ENCODE peak calls at places on chromosomes 2 and 18, in seven cellular contexts. One of them, this sample, is unnamed.
A peak's percentile ranks its signal among the peaks of the same experiment; 100 is the strongest.

GRCh38 chr18:70024829-70025228 is 77.2 kb upstream of the CD226 start:
- DNase-seq in SK-N-SH: no peak
- DNase-seq in HepG2: no peak
- DNase-seq in H1: no peak
- DNase-seq in K562: no peak
- DNase-seq in HCT116: no peak
- DNase-seq in GM12878: no peak
- DNase-seq in this sample: no peak

GRCh38 chr2:112065966-112066365 is 10.9 kb downstream of the TMEM87B start:
- DNase-seq in SK-N-SH: no peak
- DNase-seq in HepG2: no peak
- DNase-seq in H1: no peak
- DNase-seq in K562: no peak
- DNase-seq in HCT116: no peak
- DNase-seq in GM12878: no peak
- DNase-seq in this sample: no peak

GRCh38 chr2:234686088-234686890 is 189.4 kb upstream of the ARL4C start:
- DNase-seq in SK-N-SH: no peak
- DNase-seq in HepG2: peak; percentile 50
- DNase-seq in H1: peak; percentile 78
- DNase-seq in K562: no peak
- DNase-seq in HCT116: no peak
- DNase-seq in GM12878: no peak
- DNase-seq in this sample: peak; percentile 70

GRCh38 chr2:109466674-109467575 is 146.8 kb downstream of the SEPTIN10 start:
- DNase-seq in SK-N-SH: no peak
- DNase-seq in HepG2: no peak
- DNase-seq in H1: no peak
- DNase-seq in K562: no peak
- DNase-seq in HCT116: no peak
- DNase-seq in GM12878: no peak
- DNase-seq in this sample: no peak

GRCh38 chr2:144935736-144936135 is 415.8 kb upstream of the ZEB2 start:
- DNase-seq in SK-N-SH: no peak
- DNase-seq in HepG2: no peak
- DNase-seq in H1: no peak
- DNase-seq in K562: no peak
- DNase-seq in HCT116: no peak
- DNase-seq in GM12878: no peak
- DNase-seq in this sample: no peak

GRCh38 chr2:124309563-124310138 is 284.6 kb downstream of the CNTNAP5 start:
- DNase-seq in SK-N-SH: peak; percentile 9
- DNase-seq in HepG2: no peak
- DNase-seq in H1: no peak
- DNase-seq in K562: no peak
- DNase-seq in HCT116: no peak
- DNase-seq in GM12878: no peak
- DNase-seq in this sample: no peak

GRCh38 chr2:155223781-155224406 is 525.4 kb downstream of the KCNJ3 start:
- DNase-seq in SK-N-SH: peak; percentile 9
- DNase-seq in HepG2: peak; percentile 15
- DNase-seq in H1: no peak
- DNase-seq in K562: no peak
- DNase-seq in HCT116: peak; percentile 26
- DNase-seq in GM12878: no peak
- DNase-seq in this sample: no peak

GRCh38 chr2:151156943-151157705 is 104.5 kb downstream of the RBM43 start:
- DNase-seq in SK-N-SH: no peak
- DNase-seq in HepG2: no peak
- DNase-seq in H1: no peak
- DNase-seq in K562: no peak
- DNase-seq in HCT116: no peak
- DNase-seq in GM12878: no peak
- DNase-seq in this sample: no peak

GRCh38 chr2:233384811-233385488 is 30.7 kb downstream of the DGKD start:
- DNase-seq in SK-N-SH: no peak
- DNase-seq in HepG2: no peak
- DNase-seq in H1: no peak
- DNase-seq in K562: no peak
- DNase-seq in HCT116: no peak
- DNase-seq in GM12878: no peak
- DNase-seq in this sample: no peak

GRCh38 chr2:20625491-20625919 is 25.4 kb downstream of the HS1BP3 start:
- DNase-seq in SK-N-SH: no peak
- DNase-seq in HepG2: no peak
- DNase-seq in H1: no peak
- DNase-seq in K562: no peak
- DNase-seq in HCT116: no peak
- DNase-seq in GM12878: no peak
- DNase-seq in this sample: no peak

GRCh38 chr2:120464448-120464931 is 118.6 kb downstream of the INHBB start:
- DNase-seq in SK-N-SH: no peak
- DNase-seq in HepG2: no peak
- DNase-seq in H1: no peak
- DNase-seq in K562: no peak
- DNase-seq in HCT116: no peak
- DNase-seq in GM12878: no peak
- DNase-seq in this sample: no peak

GRCh38 chr18:77223221-77223639 is 26.4 kb upstream of the GALR1 start:
- DNase-seq in SK-N-SH: no peak
- DNase-seq in HepG2: no peak
- DNase-seq in H1: no peak
- DNase-seq in K562: no peak
- DNase-seq in HCT116: no peak
- DNase-seq in GM12878: no peak
- DNase-seq in this sample: no peak

GRCh38 chr18:55579888-55580287 is 8.1 kb downstream of the TCF4 start:
- DNase-seq in SK-N-SH: no peak
- DNase-seq in HepG2: no peak
- DNase-seq in H1: no peak
- DNase-seq in K562: no peak
- DNase-seq in HCT116: no peak
- DNase-seq in GM12878: no peak
- DNase-seq in this sample: no peak
- TF ChIP-seq JUND in SK-N-SH: no peak
- TF ChIP-seq JUND in HepG2: no peak
- TF ChIP-seq JUND in H1: no peak
- TF ChIP-seq JUND in K562: no peak
- TF ChIP-seq JUND in HCT116: no peak
- TF ChIP-seq JUND in GM12878: no peak
- TF ChIP-seq JUND in this sample: no peak

GRCh38 chr2:24423095-24423494 is 62.8 kb upstream of the ITSN2 start:
- DNase-seq in SK-N-SH: no peak
- DNase-seq in HepG2: no peak
- DNase-seq in H1: no peak
- DNase-seq in K562: no peak
- DNase-seq in HCT116: no peak
- DNase-seq in GM12878: no peak
- DNase-seq in this sample: no peak

GRCh38 chr2:24421668-24422067 is 61.3 kb upstream of the ITSN2 start:
- DNase-seq in SK-N-SH: peak; percentile 60
- DNase-seq in HepG2: peak; percentile 52
- DNase-seq in H1: no peak
- DNase-seq in K562: peak; percentile 81
- DNase-seq in HCT116: peak; percentile 48
- DNase-seq in GM12878: no peak
- DNase-seq in this sample: peak; percentile 76

GRCh38 chr2:24420373-24420772 is 60.0 kb upstream of the ITSN2 start:
- DNase-seq in SK-N-SH: no peak
- DNase-seq in HepG2: no peak
- DNase-seq in H1: no peak
- DNase-seq in K562: no peak
- DNase-seq in HCT116: no peak
- DNase-seq in GM12878: no peak
- DNase-seq in this sample: no peak

GRCh38 chr2:24412812-24413211 is 52.5 kb upstream of the ITSN2 start:
- DNase-seq in SK-N-SH: no peak
- DNase-seq in HepG2: no peak
- DNase-seq in H1: no peak
- DNase-seq in K562: no peak
- DNase-seq in HCT116: no peak
- DNase-seq in GM12878: no peak
- DNase-seq in this sample: no peak

GRCh38 chr2:24418166-24418843 is 58.0 kb upstream of the ITSN2 start:
- DNase-seq in SK-N-SH: no peak
- DNase-seq in HepG2: no peak
- DNase-seq in H1: no peak
- DNase-seq in K562: no peak
- DNase-seq in HCT116: no peak
- DNase-seq in GM12878: no peak
- DNase-seq in this sample: no peak
- TF ChIP-seq JUND in SK-N-SH: no peak
- TF ChIP-seq JUND in HepG2: no peak
- TF ChIP-seq JUND in H1: no peak
- TF ChIP-seq JUND in K562: no peak
- TF ChIP-seq JUND in HCT116: no peak
- TF ChIP-seq JUND in GM12878: no peak
- TF ChIP-seq JUND in this sample: no peak

GRCh38 chr2:96142217-96143113 is 2.8 kb downstream of the DUSP2 start:
- DNase-seq in SK-N-SH: no peak
- DNase-seq in HepG2: peak; percentile 22
- DNase-seq in H1: no peak
- DNase-seq in K562: peak; percentile 63
- DNase-seq in HCT116: no peak
- DNase-seq in GM12878: no peak
- DNase-seq in this sample: no peak

GRCh38 chr2:96145028-96145939 is at the start of gene DUSP2:
- DNase-seq in SK-N-SH: no peak
- DNase-seq in HepG2: no peak
- DNase-seq in H1: no peak
- DNase-seq in K562: no peak
- DNase-seq in HCT116: peak; percentile 57
- DNase-seq in GM12878: peak; percentile 85
- DNase-seq in this sample: peak; percentile 80

GRCh38 chr2:96143848-96144480 is 1.3 kb downstream of the DUSP2 start:
- DNase-seq in SK-N-SH: no peak
- DNase-seq in HepG2: no peak
- DNase-seq in H1: no peak
- DNase-seq in K562: no peak
- DNase-seq in HCT116: peak; percentile 27
- DNase-seq in GM12878: no peak
- DNase-seq in this sample: peak; percentile 62

GRCh38 chr2:96144481-96145027 is 686 bp downstream of the DUSP2 start:
- DNase-seq in SK-N-SH: no peak
- DNase-seq in HepG2: no peak
- DNase-seq in H1: no peak
- DNase-seq in K562: no peak
- DNase-seq in HCT116: no peak
- DNase-seq in GM12878: no peak
- DNase-seq in this sample: no peak

DNA sequence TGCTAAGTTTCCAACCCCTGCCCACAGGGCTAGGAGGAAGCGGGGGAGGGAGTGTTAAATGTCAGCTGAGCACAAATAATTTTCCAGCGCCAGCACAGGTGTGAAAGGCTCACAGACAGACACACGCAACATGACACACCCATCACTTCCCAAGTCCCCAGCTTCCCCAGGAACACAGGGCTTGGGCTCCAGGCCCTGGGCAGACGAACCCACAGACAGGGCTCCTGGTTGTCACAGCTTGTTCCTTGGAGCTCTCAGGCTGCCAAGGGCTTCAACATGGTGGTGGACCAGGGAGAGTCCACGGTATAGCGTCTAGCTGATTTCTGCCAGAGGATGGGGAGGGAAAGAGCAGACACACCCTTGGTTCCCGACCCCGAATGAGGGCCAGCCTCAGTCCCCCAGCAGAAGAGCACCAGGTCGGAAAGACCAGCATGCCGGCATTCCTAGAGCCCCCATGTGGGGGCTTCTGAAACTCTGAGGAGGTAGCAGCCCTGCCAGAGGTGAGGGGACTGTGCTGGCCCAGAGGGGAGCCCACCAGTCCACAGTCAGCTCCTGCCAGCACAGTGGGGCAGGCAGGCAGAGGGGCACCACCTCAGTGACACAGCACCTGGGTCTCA is 1.9 kb downstream of the DUSP2 start:
- DNase-seq in SK-N-SH: no peak
- DNase-seq in HepG2: no peak
- DNase-seq in H1: no peak
- DNase-seq in K562: no peak
- DNase-seq in HCT116: no peak
- DNase-seq in GM12878: no peak
- DNase-seq in this sample: no peak
- TF ChIP-seq JUND in SK-N-SH: no peak
- TF ChIP-seq JUND in HepG2: no peak
- TF ChIP-seq JUND in H1: no peak
- TF ChIP-seq JUND in K562: no peak
- TF ChIP-seq JUND in HCT116: no peak
- TF ChIP-seq JUND in GM12878: no peak
- TF ChIP-seq JUND in this sample: no peak

GRCh38 chr2:165874445-165875039 is 79.0 kb downstream of the TTC21B start:
- DNase-seq in SK-N-SH: peak; percentile 44
- DNase-seq in HepG2: peak; percentile 72
- DNase-seq in H1: no peak
- DNase-seq in K562: peak; percentile 43
- DNase-seq in HCT116: peak; percentile 28
- DNase-seq in GM12878: peak; percentile 36
- DNase-seq in this sample: peak; percentile 30
- TF ChIP-seq JUND in SK-N-SH: no peak
- TF ChIP-seq JUND in HepG2: no peak
- TF ChIP-seq JUND in H1: no peak
- TF ChIP-seq JUND in K562: no peak
- TF ChIP-seq JUND in HCT116: no peak
- TF ChIP-seq JUND in GM12878: no peak
- TF ChIP-seq JUND in this sample: no peak

This sample was measured in T47D.